ENCODE peak calls at places on chromosomes 6 and 20, in nine cellular contexts. M is choroid plexus epithelial cell; E is activated CD4-positive, alpha-beta T cell treated with anti-CD3 and anti-CD28 coated beads for 36 hours; B is iris pigment epithelial cell; J is NCI-H510A treated with DMSO at 0.1 percent for 48 hours; S is KBM-7; X is heart left ventricle; C is globus pallidus; A is RPMI7951. Y is an unnamed sample.

GRCh38 chr6:39899540-39900295 is 34.5 kb downstream of the MOCS1 start:
- DNase-seq in M (no peak), E (no peak), B (no peak), J (no peak), S (no peak), X (no peak), C (no peak), A (no peak), Y (no peak)

GRCh38 chr6:28982476-28983266 is 22.4 kb downstream of the ZNF311 start:
- DNase-seq in M (peak), E (peak), B (peak), J (peak), S (peak), X (no peak), C (no peak), A (peak), Y (peak)

GRCh38 chr20:20364747-20365558 is 3.0 kb upstream of the INSM1 start:
- DNase-seq in M (no peak), E (peak), B (no peak), J (peak), S (no peak), X (no peak), C (no peak), A (no peak), Y (no peak)

GRCh38 chr6:41836022-41836659 is 48.6 kb downstream of the TOMM6 start:
- DNase-seq in M (peak), E (no peak), B (peak), J (no peak), S (no peak), X (no peak), C (no peak), A (peak), Y (no peak)

GRCh38 chr20:44017905-44018683 is 103.4 kb downstream of the TOX2 start:
- DNase-seq in M (peak), E (no peak), B (peak), J (peak), S (no peak), X (peak), C (no peak), A (peak), Y (no peak)

GRCh38 chr6:165636415-165637048 is 26.5 kb downstream of the PDE10A start:
- DNase-seq in M (peak), E (no peak), B (peak), J (no peak), S (no peak), X (no peak), C (no peak), A (peak), Y (peak)

GRCh38 chr20:24382775-24383174 is 86.7 kb upstream of the SYNDIG1 start:
- DNase-seq in M (no peak), E (no peak), B (no peak), J (no peak), S (no peak), X (no peak), C (peak), A (no peak), Y (no peak)

GRCh38 chr6:65745614-65746013 is 38.6 kb upstream of the EYS start:
- DNase-seq in M (no peak), E (no peak), B (no peak), J (no peak), S (no peak), X (no peak), C (no peak), A (no peak), Y (no peak)

GRCh38 chr20:10282930-10283556 is 64.4 kb downstream of the SNAP25 start:
- DNase-seq in M (peak), E (no peak), B (peak), J (no peak), S (no peak), X (no peak), C (no peak), A (peak), Y (peak)

GRCh38 chr20:58930496-58930895 is 50.6 kb upstream of the NELFCD start:
- DNase-seq in M (no peak), E (no peak), B (no peak), J (no peak), S (no peak), X (no peak), C (no peak), A (no peak), Y (no peak)

GRCh38 chr6:15915508-15916178 is 213.2 kb upstream of the MYLIP start:
- DNase-seq in M (no peak), E (no peak), B (no peak), J (no peak), S (no peak), X (no peak), C (no peak), A (no peak), Y (no peak)

GRCh38 chr6:170090561-170090960 is 200.3 kb downstream of the DLL1 start:
- DNase-seq in M (no peak), E (no peak), B (no peak), J (no peak), S (no peak), X (no peak), C (no peak), A (no peak), Y (no peak)

GRCh38 chr6:46926481-46926880 is 4.7 kb upstream of the ADGRF5 start:
- DNase-seq in M (peak), E (no peak), B (peak), J (no peak), S (no peak), X (no peak), C (no peak), A (peak), Y (no peak)

Y was measured in mesendoderm.